ENCODE peak calls at places on chromosome 4, in seven cellular contexts. One of them, this sample, is unnamed.

GRCh38 chr4:100644150-100644549 is 126.3 kb upstream of the EMCN start:
- DNase-seq in hepatocyte: no peak
- DNase-seq in WTC11: no peak
- DNase-seq in uterus: no peak
- DNase-seq in omental fat pad: no peak
- DNase-seq in GM12865: no peak
- DNase-seq in lower leg skin: no peak
- DNase-seq in this sample: peak; percentile 9

GRCh38 chr4:110361921-110362320 is 114.0 kb upstream of the ENPEP start:
- DNase-seq in hepatocyte: no peak
- DNase-seq in WTC11: no peak
- DNase-seq in uterus: no peak
- DNase-seq in omental fat pad: no peak
- DNase-seq in GM12865: peak; percentile 22
- DNase-seq in lower leg skin: no peak
- DNase-seq in this sample: no peak

GRCh38 chr4:54516556-54517215 is 141.1 kb upstream of the KIT start:
- DNase-seq in hepatocyte: no peak
- DNase-seq in WTC11: no peak
- DNase-seq in uterus: no peak
- DNase-seq in omental fat pad: no peak
- DNase-seq in GM12865: no peak
- DNase-seq in lower leg skin: no peak
- DNase-seq in this sample: no peak

GRCh38 chr4:57249083-57249482 is 138.9 kb upstream of the IGFBP7 start:
- DNase-seq in hepatocyte: no peak
- DNase-seq in WTC11: no peak
- DNase-seq in uterus: no peak
- DNase-seq in omental fat pad: no peak
- DNase-seq in GM12865: no peak
- DNase-seq in lower leg skin: no peak
- DNase-seq in this sample: no peak

GRCh38 chr4:43457866-43458265 is 565.4 kb downstream of the GRXCR1 start:
- DNase-seq in hepatocyte: no peak
- DNase-seq in WTC11: no peak
- DNase-seq in uterus: no peak
- DNase-seq in omental fat pad: no peak
- DNase-seq in GM12865: peak; percentile 1
- DNase-seq in lower leg skin: no peak
- DNase-seq in this sample: no peak

GRCh38 chr4:158010346-158010745 is 162.5 kb downstream of the GASK1B start:
- DNase-seq in hepatocyte: no peak
- DNase-seq in WTC11: no peak
- DNase-seq in uterus: no peak
- DNase-seq in omental fat pad: no peak
- DNase-seq in GM12865: no peak
- DNase-seq in lower leg skin: no peak
- DNase-seq in this sample: no peak

GRCh38 chr4:19492611-19493010 is 759.1 kb upstream of the SLIT2 start:
- DNase-seq in hepatocyte: no peak
- DNase-seq in WTC11: no peak
- DNase-seq in uterus: no peak
- DNase-seq in omental fat pad: no peak
- DNase-seq in GM12865: no peak
- DNase-seq in lower leg skin: no peak
- DNase-seq in this sample: no peak

GRCh38 chr4:129167640-129168260 is 71.8 kb downstream of the C4orf33 start:
- DNase-seq in hepatocyte: peak; percentile 30
- DNase-seq in WTC11: peak; percentile 43
- DNase-seq in uterus: no peak
- DNase-seq in omental fat pad: no peak
- DNase-seq in GM12865: no peak
- DNase-seq in lower leg skin: no peak
- DNase-seq in this sample: no peak

GRCh38 chr4:3346146-3346545 is 53.3 kb downstream of the RGS12 start:
- DNase-seq in hepatocyte: peak; percentile 85
- DNase-seq in WTC11: no peak
- DNase-seq in uterus: peak; percentile 75
- DNase-seq in omental fat pad: no peak
- DNase-seq in GM12865: peak; percentile 79
- DNase-seq in lower leg skin: no peak
- DNase-seq in this sample: peak; percentile 70

GRCh38 chr4:154234576-154234975 is 257.0 kb downstream of the DCHS2 start:
- DNase-seq in hepatocyte: no peak
- DNase-seq in WTC11: peak; percentile 10
- DNase-seq in uterus: no peak
- DNase-seq in omental fat pad: no peak
- DNase-seq in GM12865: no peak
- DNase-seq in lower leg skin: no peak
- DNase-seq in this sample: no peak

GRCh38 chr4:15729910-15730533 is 27.2 kb downstream of the BST1 start:
- DNase-seq in hepatocyte: peak; percentile 63
- DNase-seq in WTC11: no peak
- DNase-seq in uterus: peak; percentile 21
- DNase-seq in omental fat pad: no peak
- DNase-seq in GM12865: peak; percentile 53
- DNase-seq in lower leg skin: no peak
- DNase-seq in this sample: no peak

GRCh38 chr4:183390374-183390773 is 54.1 kb upstream of the CDKN2AIP start:
- DNase-seq in hepatocyte: no peak
- DNase-seq in WTC11: no peak
- DNase-seq in uterus: no peak
- DNase-seq in omental fat pad: no peak
- DNase-seq in GM12865: no peak
- DNase-seq in lower leg skin: no peak
- DNase-seq in this sample: no peak

GRCh38 chr4:825063-825968 is 613 bp downstream of the CPLX1 start:
- DNase-seq in hepatocyte: peak; percentile 68
- DNase-seq in WTC11: peak; percentile 38
- DNase-seq in uterus: no peak
- DNase-seq in omental fat pad: no peak
- DNase-seq in GM12865: no peak
- DNase-seq in lower leg skin: no peak
- DNase-seq in this sample: no peak

GRCh38 chr4:80259012-80259411 is 7.5 kb upstream of the FGF5 start:
- DNase-seq in hepatocyte: no peak
- DNase-seq in WTC11: no peak
- DNase-seq in uterus: no peak
- DNase-seq in omental fat pad: no peak
- DNase-seq in GM12865: no peak
- DNase-seq in lower leg skin: no peak
- DNase-seq in this sample: no peak

GRCh38 chr4:128711361-128711760 is 98.1 kb upstream of the JADE1 start:
- DNase-seq in hepatocyte: no peak
- DNase-seq in WTC11: no peak
- DNase-seq in uterus: no peak
- DNase-seq in omental fat pad: no peak
- DNase-seq in GM12865: no peak
- DNase-seq in lower leg skin: no peak
- DNase-seq in this sample: no peak

GRCh38 chr4:99608417-99608816 is 33.8 kb downstream of the MTTP start:
- DNase-seq in hepatocyte: no peak
- DNase-seq in WTC11: no peak
- DNase-seq in uterus: no peak
- DNase-seq in omental fat pad: no peak
- DNase-seq in GM12865: no peak
- DNase-seq in lower leg skin: no peak
- DNase-seq in this sample: no peak

GRCh38 chr4:162770761-162771490 is 395.8 kb downstream of the NAF1 start:
- DNase-seq in hepatocyte: no peak
- DNase-seq in WTC11: no peak
- DNase-seq in uterus: no peak
- DNase-seq in omental fat pad: no peak
- DNase-seq in GM12865: no peak
- DNase-seq in lower leg skin: no peak
- DNase-seq in this sample: no peak
- TF ChIP-seq CTCF in hepatocyte: no peak
- TF ChIP-seq CTCF in WTC11: no peak
- TF ChIP-seq CTCF in uterus: no peak
- TF ChIP-seq CTCF in omental fat pad: no peak
- TF ChIP-seq CTCF in GM12865: no peak
- TF ChIP-seq CTCF in lower leg skin: no peak
- TF ChIP-seq CTCF in this sample: no peak

DNA sequence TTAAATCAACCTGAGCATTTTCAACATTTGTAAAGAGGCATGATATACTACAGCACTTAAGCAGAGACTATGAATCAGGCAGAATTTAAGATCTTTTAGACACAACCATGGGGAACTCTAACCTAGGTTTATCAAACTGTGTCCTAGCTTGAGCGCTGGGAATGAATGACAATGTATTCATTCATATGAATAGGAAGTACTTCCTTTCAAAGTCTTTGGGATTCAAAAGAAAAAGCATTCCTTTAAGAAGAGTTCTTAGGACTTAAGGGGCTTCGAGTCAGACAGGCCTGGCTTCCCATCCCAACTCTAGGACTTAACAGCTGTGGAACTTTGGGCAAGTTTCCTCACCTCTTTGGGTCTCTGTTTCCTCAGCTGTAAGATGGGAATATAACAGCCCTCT is 104.6 kb downstream of the ANAPC4 start:
- DNase-seq in hepatocyte: no peak
- DNase-seq in WTC11: no peak
- DNase-seq in uterus: no peak
- DNase-seq in omental fat pad: no peak
- DNase-seq in GM12865: no peak
- DNase-seq in lower leg skin: no peak
- DNase-seq in this sample: no peak
- TF ChIP-seq CTCF in hepatocyte: no peak
- TF ChIP-seq CTCF in WTC11: no peak
- TF ChIP-seq CTCF in uterus: no peak
- TF ChIP-seq CTCF in omental fat pad: no peak
- TF ChIP-seq CTCF in GM12865: no peak
- TF ChIP-seq CTCF in lower leg skin: no peak
- TF ChIP-seq CTCF in this sample: no peak

DNA sequence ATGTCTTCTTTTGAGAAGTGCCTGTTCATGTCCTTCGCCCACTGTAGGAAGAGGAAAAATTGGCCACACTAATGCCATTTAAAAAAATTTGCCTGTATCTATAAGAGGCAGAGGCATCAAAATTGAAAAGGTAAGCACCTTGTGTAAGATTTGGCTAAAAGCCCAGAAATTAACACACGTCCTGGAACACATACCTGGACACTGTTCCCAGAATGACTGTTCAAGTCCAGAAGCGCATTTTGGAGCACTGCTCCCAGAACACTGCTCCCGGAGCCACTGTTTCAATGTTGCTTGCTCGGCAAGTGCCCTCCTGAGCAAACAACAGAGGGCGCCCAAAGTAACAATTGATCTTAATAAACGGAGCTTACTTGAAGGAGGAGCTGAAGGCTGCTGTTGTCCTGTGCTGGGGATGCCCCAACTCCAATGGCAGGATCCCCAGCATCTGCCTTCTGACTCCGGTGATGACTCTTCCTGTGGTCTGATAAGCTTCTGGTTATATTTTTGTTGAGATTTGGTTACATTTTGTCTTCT is 1958.6 kb downstream of the C4orf33 start:
- DNase-seq in hepatocyte: no peak
- DNase-seq in WTC11: peak; percentile 42
- DNase-seq in uterus: no peak
- DNase-seq in omental fat pad: no peak
- DNase-seq in GM12865: peak; percentile 3
- DNase-seq in lower leg skin: no peak
- DNase-seq in this sample: no peak
- TF ChIP-seq CTCF in hepatocyte: no peak
- TF ChIP-seq CTCF in WTC11: no peak
- TF ChIP-seq CTCF in uterus: no peak
- TF ChIP-seq CTCF in omental fat pad: no peak
- TF ChIP-seq CTCF in GM12865: peak; percentile 2
- TF ChIP-seq CTCF in lower leg skin: no peak
- TF ChIP-seq CTCF in this sample: no peak

GRCh38 chr4:139015269-139015947 is at the start of gene NOCT:
- DNase-seq in hepatocyte: peak; percentile 96
- DNase-seq in WTC11: peak; percentile 90
- DNase-seq in uterus: peak; percentile 81
- DNase-seq in omental fat pad: peak; percentile 58
- DNase-seq in GM12865: peak; percentile 98
- DNase-seq in lower leg skin: peak; percentile 97
- DNase-seq in this sample: peak; percentile 89
- TF ChIP-seq CTCF in hepatocyte: no peak
- TF ChIP-seq CTCF in WTC11: no peak
- TF ChIP-seq CTCF in uterus: no peak
- TF ChIP-seq CTCF in omental fat pad: no peak
- TF ChIP-seq CTCF in GM12865: no peak
- TF ChIP-seq CTCF in lower leg skin: no peak
- TF ChIP-seq CTCF in this sample: peak; percentile 30

DNA sequence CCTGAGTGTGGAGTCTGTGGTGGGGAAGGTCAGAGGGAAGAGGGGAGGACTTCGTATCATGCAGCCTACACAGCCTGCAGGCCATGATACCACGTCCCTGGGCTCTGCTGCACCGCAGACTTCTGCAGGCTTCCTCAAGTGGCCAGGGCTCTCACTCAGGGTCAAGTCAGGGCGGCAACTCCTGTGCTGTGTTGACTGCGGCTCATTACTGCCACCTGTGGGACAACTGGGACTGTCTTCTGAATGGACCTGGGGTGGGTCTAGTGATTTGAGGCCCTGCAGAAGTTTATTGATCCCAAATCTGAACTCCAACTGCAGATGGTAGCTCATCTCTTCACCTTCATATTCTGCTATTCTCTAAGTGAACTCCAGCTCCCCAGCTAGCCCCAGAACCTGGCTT is 167.1 kb downstream of the NSUN7 start:
- DNase-seq in hepatocyte: peak; percentile 28
- DNase-seq in WTC11: peak; percentile 81
- DNase-seq in uterus: no peak
- DNase-seq in omental fat pad: no peak
- DNase-seq in GM12865: peak; percentile 67
- DNase-seq in lower leg skin: no peak
- DNase-seq in this sample: no peak
- TF ChIP-seq CTCF in hepatocyte: peak; percentile 21
- TF ChIP-seq CTCF in WTC11: peak; percentile 35
- TF ChIP-seq CTCF in uterus: no peak
- TF ChIP-seq CTCF in omental fat pad: no peak
- TF ChIP-seq CTCF in GM12865: peak; percentile 67
- TF ChIP-seq CTCF in lower leg skin: no peak
- TF ChIP-seq CTCF in this sample: no peak

DNA sequence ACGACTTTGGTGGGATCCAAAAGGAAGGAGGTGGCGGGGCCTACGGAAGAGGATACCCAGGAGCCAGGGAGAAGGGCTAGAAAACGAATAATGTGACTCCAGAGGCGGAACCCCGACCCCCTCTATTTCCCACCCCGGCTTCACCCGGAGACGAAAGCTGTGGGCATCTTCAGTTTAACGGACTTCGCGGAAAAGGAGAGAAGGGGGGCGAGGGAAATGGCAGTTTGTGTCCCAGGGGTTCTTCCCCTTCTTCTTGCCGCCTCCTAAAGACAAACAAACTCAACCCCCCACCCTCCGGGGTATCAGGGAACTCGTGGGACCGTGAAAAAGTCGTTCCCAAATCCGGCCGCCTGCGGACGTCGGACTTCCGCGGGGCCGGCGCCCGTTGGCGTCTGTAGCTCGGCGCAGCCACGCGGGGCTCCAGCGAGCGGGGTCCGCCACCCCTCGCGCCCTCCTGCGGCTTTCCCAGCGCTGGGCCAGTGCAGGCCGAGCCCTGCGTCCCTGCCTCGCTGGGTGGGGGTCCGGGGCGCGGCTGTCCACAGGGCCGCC is 3.6 kb upstream of the LEF1 start:
- DNase-seq in hepatocyte: peak; percentile 76
- DNase-seq in WTC11: peak; percentile 31
- DNase-seq in uterus: no peak
- DNase-seq in omental fat pad: no peak
- DNase-seq in GM12865: peak; percentile 72
- DNase-seq in lower leg skin: no peak
- DNase-seq in this sample: no peak
- TF ChIP-seq CTCF in hepatocyte: peak; percentile 28
- TF ChIP-seq CTCF in WTC11: no peak
- TF ChIP-seq CTCF in uterus: no peak
- TF ChIP-seq CTCF in omental fat pad: no peak
- TF ChIP-seq CTCF in GM12865: peak; percentile 46
- TF ChIP-seq CTCF in lower leg skin: no peak
- TF ChIP-seq CTCF in this sample: no peak

This sample was measured in dorsolateral prefrontal cortex.